ENCODE peak calls at places on chromosomes 4 and X, in five cellular contexts. E, A, T, M and N are unnamed samples.
A peak's percentile ranks its signal among the peaks of the same experiment; 100 is the strongest.

GRCh38 chrX:5051831-5052491 is 1176.7 kb downstream of the NLGN4X start:
- DNase-seq in E (peak; percentile 26), A (no peak), T (peak; percentile 63), M (peak; percentile 88), N (peak; percentile 18)

GRCh38 chrX:10800776-10801175 is 180.4 kb upstream of the MID1 start:
- DNase-seq in E (no peak), A (no peak), T (no peak), M (no peak), N (no peak)

GRCh38 chrX:44874481-44875184 is 1.6 kb downstream of the KDM6A start:
- DNase-seq in E (peak; percentile 59), A (peak; percentile 42), T (peak; percentile 37), M (no peak), N (peak; percentile 58)

GRCh38 chrX:116417968-116418367 is 18.4 kb upstream of the SLC6A14 start:
- DNase-seq in E (no peak), A (no peak), T (no peak), M (no peak), N (no peak)

GRCh38 chr4:168487821-168488162 is 7.5 kb upstream of the DDX60L start:
- DNase-seq in E (no peak), A (no peak), T (no peak), M (no peak), N (no peak)

GRCh38 chrX:119686087-119686639 is 6.8 kb downstream of the SEPTIN6 start:
- DNase-seq in E (no peak), A (no peak), T (no peak), M (no peak), N (no peak)

GRCh38 chrX:103442536-103442901 is 66.2 kb downstream of the BEX3 start:
- DNase-seq in E (no peak), A (no peak), T (no peak), M (no peak), N (no peak)

GRCh38 chr4:3323071-3323481 is 30.3 kb downstream of the RGS12 start:
- DNase-seq in E (no peak), A (peak; percentile 29), T (no peak), M (no peak), N (no peak)

GRCh38 chrX:149497626-149498025 is 7.5 kb downstream of the IDS start:
- DNase-seq in E (no peak), A (no peak), T (no peak), M (no peak), N (no peak)

GRCh38 chr4:64158648-64159326 is 250.5 kb downstream of the TECRL start:
- DNase-seq in E (peak; percentile 73), A (peak; percentile 44), T (peak; percentile 56), M (peak; percentile 36), N (peak; percentile 3)

GRCh38 chr4:153151535-153152452 is 52.4 kb upstream of the TRIM2 start:
- DNase-seq in E (peak; percentile 85), A (peak; percentile 55), T (peak; percentile 88), M (peak; percentile 70), N (peak; percentile 36)

GRCh38 chrX:37405954-37406353 is 56.8 kb downstream of the PRRG1 start:
- DNase-seq in E (no peak), A (no peak), T (no peak), M (no peak), N (no peak)

GRCh38 chr4:165627128-165627527 is 245.9 kb upstream of the TLL1 start:
- DNase-seq in E (no peak), A (no peak), T (no peak), M (no peak), N (no peak)

GRCh38 chrX:155048997-155049619 is 21.8 kb downstream of the CMC4 start:
- DNase-seq in E (peak; percentile 62), A (peak; percentile 37), T (peak; percentile 38), M (peak; percentile 55), N (peak; percentile 59)

GRCh38 chr4:108135549-108136209 is 33.1 kb downstream of the LEF1 start:
- DNase-seq in E (no peak), A (no peak), T (no peak), M (no peak), N (no peak)

GRCh38 chr4:70761276-70761816 is 39.6 kb downstream of the RUFY3 start:
- DNase-seq in E (no peak), A (no peak), T (no peak), M (no peak), N (no peak)

GRCh38 chr4:102308032-102308799 is 37.1 kb downstream of the SLC39A8 start:
- DNase-seq in E (no peak), A (no peak), T (no peak), M (no peak), N (no peak)

GRCh38 chr4:181959121-181959520 is 284.1 kb upstream of the TENM3 start:
- DNase-seq in E (no peak), A (no peak), T (no peak), M (no peak), N (no peak)

GRCh38 chrX:3175659-3176438 is 134.6 kb downstream of the ARSF start:
- DNase-seq in E (no peak), A (no peak), T (no peak), M (no peak), N (no peak)

GRCh38 chr4:77952399-77952974 is 89.9 kb downstream of the MRPL1 start:
- DNase-seq in E (no peak), A (no peak), T (no peak), M (no peak), N (no peak)

DNA sequence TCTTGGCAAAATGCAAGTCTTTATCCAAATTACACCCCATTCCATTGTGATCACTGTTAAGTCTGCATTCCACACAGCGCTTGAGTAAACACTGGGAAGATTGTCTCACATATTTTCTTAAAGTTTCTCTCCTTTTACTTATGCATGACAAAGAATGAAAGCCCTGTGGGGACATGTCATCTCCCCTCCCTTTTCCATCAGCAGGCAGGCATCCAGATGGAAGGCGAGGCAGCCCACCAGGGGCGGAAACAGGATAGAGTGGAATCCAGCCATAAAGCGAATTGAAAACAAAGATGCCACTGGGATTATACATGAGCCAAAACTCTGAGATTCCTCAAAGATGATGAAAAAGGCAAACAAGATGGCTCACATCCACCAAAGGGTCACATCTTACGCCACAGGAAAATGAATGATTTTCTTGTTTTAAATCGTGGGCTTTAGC is 78.2 kb downstream of the AFAP1 start:
- DNase-seq in E (no peak), A (no peak), T (no peak), M (no peak), N (no peak)
- H3K27ac ChIP-seq in E (no peak overlapping the region), A (no peak overlapping the region), T (no peak overlapping the region), M (no peak overlapping the region), N (no peak overlapping the region)

DNA sequence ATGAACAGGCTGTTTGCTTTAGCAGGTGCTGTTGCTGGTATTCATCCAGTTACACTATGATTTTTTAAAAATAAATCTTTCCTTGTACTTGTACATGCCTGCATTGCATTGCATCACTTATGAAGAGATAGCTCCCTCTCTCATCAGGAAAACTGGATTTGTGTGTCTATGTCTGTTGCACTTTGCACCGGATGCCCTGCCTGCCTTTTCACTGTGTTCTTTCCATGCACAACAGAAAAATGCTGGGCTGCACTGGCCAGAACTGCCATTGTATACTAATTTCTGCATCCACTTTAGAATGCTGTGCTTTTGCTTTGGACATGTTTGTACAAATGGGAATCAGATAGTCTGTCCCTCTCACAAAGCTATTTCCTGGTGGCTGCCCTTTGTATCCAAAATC is 119.2 kb downstream of the MBNL3 start:
- DNase-seq in E (no peak), A (no peak), T (no peak), M (no peak), N (no peak)
- H3K27ac ChIP-seq in E (no peak overlapping the region), A (no peak overlapping the region), T (no peak overlapping the region), M (no peak overlapping the region), N (no peak overlapping the region)

GRCh38 chr4:67103001-67103737 is 442.1 kb downstream of the CENPC start:
- DNase-seq in E (no peak), A (no peak), T (no peak), M (no peak), N (peak; percentile 22)

GRCh38 chr4:67104145-67104544 is 441.2 kb downstream of the CENPC start:
- DNase-seq in E (no peak), A (no peak), T (no peak), M (no peak), N (no peak)

GRCh38 chr4:67101612-67102011 is 443.7 kb downstream of the CENPC start:
- DNase-seq in E (no peak), A (no peak), T (no peak), M (no peak), N (no peak)

GRCh38 chr4:67109276-67109675 is 436.0 kb downstream of the CENPC start:
- DNase-seq in E (no peak), A (no peak), T (no peak), M (no peak), N (no peak)

GRCh38 chr4:67106846-67107467 is 438.3 kb downstream of the CENPC start:
- DNase-seq in E (peak; percentile 18), A (no peak), T (no peak), M (no peak), N (no peak)
- H3K27ac ChIP-seq in E (no peak overlapping the region), A (no peak overlapping the region), T (no peak overlapping the region), M (no peak overlapping the region), N (no peak overlapping the region)

GRCh38 chr4:60724623-60725022 is 475.5 kb upstream of the ADGRL3 start:
- DNase-seq in E (no peak), A (no peak), T (no peak), M (no peak), N (no peak)
- H3K27ac ChIP-seq in E (no peak overlapping the region), A (no peak overlapping the region), T (no peak overlapping the region), M (peak overlapping the region; percentile 93), N (no peak overlapping the region)

DNA sequence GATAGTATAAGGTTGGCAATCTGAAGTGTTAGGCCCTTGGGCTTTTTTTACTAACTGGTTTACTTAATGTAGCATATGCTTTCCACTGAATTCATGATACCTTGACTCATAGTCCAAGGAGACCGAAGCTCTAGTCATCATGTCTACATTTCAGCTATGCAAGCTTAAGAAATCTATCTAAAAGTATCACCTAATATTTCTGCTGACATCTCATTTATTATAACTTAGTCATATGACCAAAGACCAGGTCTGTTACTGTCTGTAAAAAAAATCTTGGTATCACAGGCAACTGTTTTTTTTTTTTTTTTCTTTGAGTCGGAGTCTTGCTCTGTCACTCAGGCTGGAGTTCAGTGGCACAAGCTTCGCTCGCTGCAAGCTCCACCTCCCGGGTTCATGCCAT is 814.0 kb upstream of the NDST4 start:
- DNase-seq in E (no peak), A (no peak), T (no peak), M (no peak), N (no peak)
- H3K27ac ChIP-seq in E (no peak overlapping the region), A (no peak overlapping the region), T (no peak overlapping the region), M (no peak overlapping the region), N (no peak overlapping the region)

DNA sequence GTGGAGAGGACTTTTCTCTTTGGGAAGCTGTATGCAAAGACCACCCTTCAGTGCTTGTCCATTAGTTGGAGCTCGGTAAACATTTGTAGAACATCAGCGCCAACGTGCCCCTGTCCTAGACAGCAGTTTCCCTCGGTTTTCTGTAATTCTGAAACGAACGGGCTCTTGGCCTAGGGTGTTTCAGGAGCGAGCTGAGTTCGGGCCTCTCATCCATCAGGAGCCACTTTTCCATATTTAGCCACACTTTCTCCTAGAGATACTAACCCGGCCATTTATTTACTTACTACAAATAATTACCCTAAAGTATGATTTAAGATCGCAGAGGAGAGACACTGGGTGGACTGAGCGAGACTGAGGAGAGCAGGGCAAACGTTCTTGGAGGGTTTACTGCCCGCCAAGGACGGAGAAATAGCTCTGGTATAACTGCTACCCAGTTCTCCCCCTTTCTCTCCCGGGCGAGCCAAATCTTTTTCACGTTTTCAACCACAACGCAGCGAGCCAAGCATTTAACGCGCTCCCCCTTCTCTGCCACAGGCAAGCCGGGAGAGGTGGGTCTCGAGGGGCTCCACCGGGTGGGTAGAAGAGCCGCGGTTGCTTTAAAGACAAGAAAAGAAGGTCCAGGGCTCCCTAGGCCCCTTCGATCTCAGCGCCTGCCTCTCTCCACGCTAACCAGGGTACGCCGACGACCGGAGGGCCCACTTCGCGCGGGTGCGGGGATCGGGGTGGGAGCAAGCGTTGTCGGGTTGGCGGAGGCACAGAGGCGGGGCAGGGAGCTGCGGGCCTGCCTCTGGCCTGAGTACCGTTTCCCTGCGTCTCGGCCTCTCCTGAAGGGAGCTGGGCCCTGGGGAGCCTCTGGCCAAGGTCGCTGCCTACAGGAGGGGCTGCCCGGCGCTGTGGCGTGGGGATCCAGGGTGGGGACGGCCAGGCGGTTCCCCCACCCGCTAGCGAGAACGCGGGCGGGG is 10.8 kb upstream of the PITX2 start:
- DNase-seq in E (no peak), A (no peak), T (no peak), M (no peak), N (no peak)
- H3K27ac ChIP-seq in E (no peak overlapping the region), A (no peak overlapping the region), T (no peak overlapping the region), M (no peak overlapping the region), N (no peak overlapping the region)